ENCODE peak calls at places on chromosomes 16 and 17, in five cellular contexts. One of them, this sample, is unnamed.

GRCh38 chr16:84885024-84885910 is 65.5 kb downstream of the CRISPLD2 start:
- DNase-seq in iPS-NIHi11: no peak
- DNase-seq in NCI-H1436: no peak
- DNase-seq in NCI-H460: no peak
- DNase-seq in NCI-H524: no peak
- DNase-seq in this sample: no peak

GRCh38 chr17:41421116-41421515 is 3.3 kb downstream of the KRT37 start:
- DNase-seq in iPS-NIHi11: no peak
- DNase-seq in NCI-H1436: no peak
- DNase-seq in NCI-H460: no peak
- DNase-seq in NCI-H524: no peak
- DNase-seq in this sample: no peak

GRCh38 chr17:82915697-82916027 is 75.8 kb upstream of the ZNF750 start:
- DNase-seq in iPS-NIHi11: no peak
- DNase-seq in NCI-H1436: no peak
- DNase-seq in NCI-H460: no peak
- DNase-seq in NCI-H524: no peak
- DNase-seq in this sample: no peak

GRCh38 chr17:31175237-31175636 is 80.5 kb downstream of the NF1 start:
- DNase-seq in iPS-NIHi11: no peak
- DNase-seq in NCI-H1436: no peak
- DNase-seq in NCI-H460: no peak
- DNase-seq in NCI-H524: no peak
- DNase-seq in this sample: no peak

GRCh38 chr17:74177018-74177450 is 26.4 kb upstream of the RPL38 start:
- DNase-seq in iPS-NIHi11: no peak
- DNase-seq in NCI-H1436: no peak
- DNase-seq in NCI-H460: no peak
- DNase-seq in NCI-H524: no peak
- DNase-seq in this sample: no peak

GRCh38 chr16:49630783-49631182 is 225.1 kb downstream of the ZNF423 start:
- DNase-seq in iPS-NIHi11: no peak
- DNase-seq in NCI-H1436: no peak
- DNase-seq in NCI-H460: no peak
- DNase-seq in NCI-H524: no peak
- DNase-seq in this sample: no peak

GRCh38 chr17:50601789-50602375 is 32.8 kb upstream of the ABCC3 start:
- DNase-seq in iPS-NIHi11: no peak
- DNase-seq in NCI-H1436: no peak
- DNase-seq in NCI-H460: no peak
- DNase-seq in NCI-H524: no peak
- DNase-seq in this sample: no peak

GRCh38 chr17:4604111-4604644 is 19.8 kb downstream of the SMTNL2 start:
- DNase-seq in iPS-NIHi11: no peak
- DNase-seq in NCI-H1436: peak
- DNase-seq in NCI-H460: no peak
- DNase-seq in NCI-H524: peak
- DNase-seq in this sample: peak

GRCh38 chr16:47316686-47317085 is 144.2 kb downstream of the ITFG1 start:
- DNase-seq in iPS-NIHi11: no peak
- DNase-seq in NCI-H1436: no peak
- DNase-seq in NCI-H460: no peak
- DNase-seq in NCI-H524: no peak
- DNase-seq in this sample: no peak

GRCh38 chr16:75264999-75265910 is 13.8 kb upstream of the BCAR1 start:
- DNase-seq in iPS-NIHi11: peak
- DNase-seq in NCI-H1436: no peak
- DNase-seq in NCI-H460: no peak
- DNase-seq in NCI-H524: peak
- DNase-seq in this sample: no peak

GRCh38 chr17:79923974-79924638 is 84.9 kb upstream of the CBX4 start:
- DNase-seq in iPS-NIHi11: peak
- DNase-seq in NCI-H1436: no peak
- DNase-seq in NCI-H460: peak
- DNase-seq in NCI-H524: no peak
- DNase-seq in this sample: no peak

GRCh38 chr16:11312718-11313492 is 31.8 kb upstream of the PRM1 start:
- DNase-seq in iPS-NIHi11: peak
- DNase-seq in NCI-H1436: no peak
- DNase-seq in NCI-H460: no peak
- DNase-seq in NCI-H524: no peak
- DNase-seq in this sample: peak

GRCh38 chr17:78535285-78536197 is 41.7 kb downstream of the DNAH17 start:
- DNase-seq in iPS-NIHi11: no peak
- DNase-seq in NCI-H1436: peak
- DNase-seq in NCI-H460: no peak
- DNase-seq in NCI-H524: no peak
- DNase-seq in this sample: no peak

GRCh38 chr17:38559880-38560230 is 45.9 kb downstream of the SRCIN1 start:
- DNase-seq in iPS-NIHi11: no peak
- DNase-seq in NCI-H1436: peak
- DNase-seq in NCI-H460: no peak
- DNase-seq in NCI-H524: no peak
- DNase-seq in this sample: no peak

GRCh38 chr17:57145347-57145746 is 60.3 kb downstream of the AKAP1 start:
- DNase-seq in iPS-NIHi11: no peak
- DNase-seq in NCI-H1436: no peak
- DNase-seq in NCI-H460: no peak
- DNase-seq in NCI-H524: no peak
- DNase-seq in this sample: no peak

GRCh38 chr16:21701271-21701670 is 37.5 kb downstream of the OTOA start:
- DNase-seq in iPS-NIHi11: peak
- DNase-seq in NCI-H1436: no peak
- DNase-seq in NCI-H460: no peak
- DNase-seq in NCI-H524: no peak
- DNase-seq in this sample: no peak

GRCh38 chr17:77374170-77374936 is 233.6 kb downstream of the SEC14L1 start:
- DNase-seq in iPS-NIHi11: peak
- DNase-seq in NCI-H1436: no peak
- DNase-seq in NCI-H460: no peak
- DNase-seq in NCI-H524: peak
- DNase-seq in this sample: peak

GRCh38 chr17:44518032-44518431 is 14.8 kb upstream of the GPATCH8 start:
- DNase-seq in iPS-NIHi11: no peak
- DNase-seq in NCI-H1436: no peak
- DNase-seq in NCI-H460: no peak
- DNase-seq in NCI-H524: no peak
- DNase-seq in this sample: no peak

This sample was measured in brain microvascular endothelial cell.